ENCODE peak calls at places on chromosomes 2 and 18, in nine cellular contexts. L, S, I, P, X, E, T, G and Y are unnamed samples.

GRCh38 chr2:96906719-96907404 is 37.0 kb upstream of the SEMA4C start:
- DNase-seq in L (no peak), I (no peak), X (peak), E (no peak), T (no peak), G (no peak), S (no peak), P (peak), Y (no peak)

GRCh38 chr2:234363011-234363487 is 133.8 kb downstream of the ARL4C start:
- DNase-seq in T (no peak), P (peak), I (peak), E (peak), S (no peak), L (peak), X (no peak), G (no peak), Y (peak)

GRCh38 chr2:34738691-34739090 is 1139.6 kb upstream of the FAM98A start:
- DNase-seq in P (peak), S (no peak), G (no peak), L (no peak), E (no peak), I (no peak), T (no peak), X (peak), Y (no peak)

GRCh38 chr2:43219383-43220228 is 6.8 kb downstream of the ZFP36L2 start:
- DNase-seq in I (peak), P (peak), S (peak), E (peak), T (peak), G (peak), L (peak), X (peak), Y (peak)

GRCh38 chr2:34229998-34230397 is 630.9 kb upstream of the FAM98A start:
- DNase-seq in P (no peak), I (no peak), S (no peak), T (no peak), E (no peak), X (no peak), G (no peak), L (no peak), Y (no peak)

GRCh38 chr2:147689510-147689909 is 155.3 kb upstream of the ACVR2A start:
- DNase-seq in T (peak), E (no peak), G (peak), X (no peak), P (no peak), L (no peak), S (no peak), I (no peak), Y (no peak)

GRCh38 chr2:216492951-216493685 is 5.5 kb upstream of the RPL37A start:
- DNase-seq in G (no peak), I (no peak), P (no peak), X (no peak), S (no peak), L (no peak), E (no peak), T (no peak), Y (no peak)

GRCh38 chr2:98793275-98793674 is 62.3 kb upstream of the MGAT4A start:
- DNase-seq in T (no peak), L (no peak), S (no peak), P (no peak), E (no peak), I (no peak), X (no peak), G (no peak), Y (no peak)

GRCh38 chr2:174247474-174248186 is 702 bp downstream of the OLA1 start:
- DNase-seq in T (peak), P (peak), S (peak), X (peak), E (no peak), I (peak), L (peak), G (no peak), Y (no peak)

GRCh38 chr2:172449916-172450550 is 22.6 kb downstream of the ITGA6 start:
- DNase-seq in X (no peak), P (no peak), L (no peak), G (no peak), T (no peak), E (no peak), I (no peak), S (no peak), Y (no peak)

GRCh38 chr2:172445851-172446250 is 18.5 kb downstream of the ITGA6 start:
- DNase-seq in E (no peak), P (no peak), X (no peak), L (no peak), I (no peak), S (no peak), T (no peak), G (no peak), Y (no peak)

GRCh38 chr2:172446524-172447063 is 19.2 kb downstream of the ITGA6 start:
- DNase-seq in X (no peak), G (no peak), I (no peak), L (no peak), E (no peak), P (no peak), S (no peak), T (no peak), Y (no peak)

GRCh38 chr2:172448544-172449267 is 21.3 kb downstream of the ITGA6 start:
- DNase-seq in T (no peak), E (no peak), I (no peak), G (no peak), X (no peak), S (no peak), L (no peak), P (peak), Y (no peak)

DNA sequence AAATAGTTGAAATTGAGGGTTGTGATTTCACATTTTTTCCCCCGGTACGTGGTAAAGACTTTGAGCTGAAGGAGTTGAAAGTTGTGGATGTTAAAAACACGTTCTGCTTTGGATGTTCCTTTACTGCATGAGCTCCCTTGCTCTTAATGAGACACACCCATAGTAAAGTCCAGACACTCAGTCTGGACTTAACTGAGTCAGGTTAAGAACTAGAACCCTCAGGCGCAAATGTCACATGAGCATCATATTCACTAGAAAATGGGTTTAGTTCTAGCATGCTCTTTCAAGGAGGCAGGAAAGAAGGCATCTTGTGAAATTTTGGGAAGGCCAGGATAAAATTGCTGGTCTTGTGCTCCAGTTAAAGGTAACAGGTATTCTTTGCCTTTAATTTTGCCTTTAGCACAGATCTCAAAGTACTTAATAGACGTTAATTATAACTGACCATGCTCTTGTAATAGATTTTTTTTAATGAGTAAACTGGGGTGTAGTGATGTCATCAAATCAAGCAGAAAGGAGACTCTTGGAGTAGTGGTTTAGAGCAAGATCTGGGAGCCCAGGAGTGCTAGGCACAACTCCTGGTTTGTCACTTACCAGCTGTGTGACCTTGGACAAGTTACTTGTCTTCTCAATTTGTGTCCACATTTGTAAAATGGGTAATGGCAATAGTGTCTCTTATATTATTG is 20.6 kb downstream of the ITGA6 start:
- DNase-seq in P (no peak), E (no peak), L (no peak), G (no peak), T (no peak), I (no peak), S (no peak), X (no peak), Y (no peak)
- TF ChIP-seq REST in P (no peak), E (no peak), L (no peak), G (no peak), T (no peak), I (no peak), S (no peak), X (no peak), Y (no peak)

DNA sequence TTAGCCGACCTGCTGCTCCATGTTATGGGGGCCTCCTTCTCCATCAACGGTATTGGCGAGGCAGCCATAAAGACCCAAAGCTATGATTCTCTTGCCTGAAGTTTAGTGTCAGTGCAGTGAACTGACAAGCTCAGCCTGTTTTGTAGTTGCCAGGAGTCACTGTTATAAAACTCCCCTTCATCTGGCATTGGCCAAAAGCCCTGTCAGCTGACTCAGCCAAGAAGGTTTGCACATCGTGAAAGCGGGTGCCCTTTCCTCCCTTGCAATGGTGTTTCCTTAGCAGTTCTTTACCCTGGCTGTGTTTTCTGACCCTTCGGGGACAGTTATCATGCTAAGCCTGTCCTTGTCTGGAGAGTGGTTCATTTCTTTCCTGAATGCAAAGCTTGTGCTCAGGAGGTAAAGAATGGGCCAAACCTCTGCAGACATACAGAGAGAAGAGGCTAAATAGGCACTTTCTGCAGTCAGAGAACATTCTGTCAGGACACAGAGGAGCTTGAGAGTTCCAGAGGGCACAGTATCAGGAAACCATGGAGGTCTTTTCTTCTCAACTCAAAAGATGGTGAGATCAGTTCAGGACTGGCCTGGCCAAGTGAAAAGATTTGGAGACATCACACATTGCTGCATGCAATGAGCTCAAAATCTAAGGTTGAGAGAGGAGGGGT is 414.2 kb downstream of the ZNF521 start:
- DNase-seq in E (no peak), X (no peak), I (no peak), S (no peak), L (no peak), P (no peak), G (no peak), T (no peak), Y (no peak)
- TF ChIP-seq REST in E (no peak), X (no peak), I (no peak), S (no peak), L (no peak), P (no peak), G (no peak), T (no peak), Y (no peak)

DNA sequence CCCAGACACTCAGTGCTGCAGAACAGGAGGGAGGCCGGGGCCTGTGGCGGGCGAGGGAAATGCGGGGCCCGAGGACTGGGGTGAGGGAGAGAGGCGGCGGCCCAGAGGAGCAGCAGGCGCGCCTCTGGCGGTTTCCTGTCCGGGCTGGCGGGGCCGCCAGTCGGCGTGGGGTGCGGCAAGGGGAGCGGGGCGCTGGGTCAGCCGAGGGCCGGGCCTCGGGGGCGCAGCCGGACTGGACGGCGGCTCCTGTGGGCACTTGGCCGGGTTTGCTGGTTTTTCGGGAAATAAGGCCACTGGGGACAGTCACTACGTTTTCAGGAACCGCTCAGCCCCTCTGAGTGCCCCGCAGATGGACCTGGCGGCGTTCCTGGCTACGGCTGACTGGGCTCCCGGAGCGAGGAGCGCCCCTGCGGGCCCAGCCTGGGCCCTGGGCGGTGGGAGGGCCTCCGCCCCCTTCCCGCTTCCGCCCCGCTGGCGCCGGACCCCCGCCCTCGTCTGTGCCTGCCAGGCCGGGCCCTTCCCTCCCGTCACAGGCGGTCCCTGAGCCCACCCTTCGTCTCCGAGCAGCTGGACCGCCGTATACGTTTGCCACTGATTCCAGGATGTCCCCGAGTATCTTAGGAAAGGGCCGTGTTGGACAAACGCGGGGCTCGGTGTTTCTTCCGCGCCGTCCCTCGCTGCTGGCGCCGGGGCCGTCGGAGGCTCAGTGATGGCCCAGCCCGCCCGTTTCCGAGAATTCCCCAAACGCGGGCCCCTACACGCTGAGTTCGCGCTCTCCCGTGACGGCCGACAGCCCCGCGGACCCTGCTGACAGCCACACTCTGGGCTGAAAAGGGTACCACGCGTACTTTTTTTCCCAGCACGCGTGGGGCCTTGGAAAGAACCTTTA is 84.6 kb downstream of the FAM210A start:
- DNase-seq in P (peak), I (no peak), L (no peak), T (no peak), G (no peak), X (no peak), E (no peak), S (no peak), Y (no peak)
- TF ChIP-seq REST in P (no peak), I (no peak), L (no peak), T (no peak), G (no peak), X (no peak), E (no peak), S (no peak), Y (no peak)

GRCh38 chr18:78506031-78506461 is 473.6 kb upstream of the SALL3 start:
- DNase-seq in T (no peak), E (no peak), P (peak), G (no peak), I (peak), S (no peak), L (no peak), X (no peak), Y (no peak)
- TF ChIP-seq REST in T (no peak), E (no peak), P (no peak), G (no peak), I (no peak), S (no peak), L (no peak), X (no peak), Y (no peak)

GRCh38 chr18:23504720-23505119 is 1.4 kb downstream of the RMC1 start:
- DNase-seq in E (no peak), P (no peak), G (peak), S (no peak), I (no peak), L (no peak), T (no peak), X (no peak), Y (no peak)
- TF ChIP-seq REST in E (no peak), P (no peak), G (no peak), S (no peak), I (no peak), L (no peak), T (no peak), X (no peak), Y (no peak)

GRCh38 chr18:35376393-35376741 is 770 bp downstream of the ZNF396 start:
- DNase-seq in T (peak), S (peak), E (no peak), G (no peak), L (no peak), X (peak), P (peak), I (no peak), Y (no peak)
- TF ChIP-seq REST in T (peak), S (no peak), E (no peak), G (no peak), L (no peak), X (no peak), P (no peak), I (no peak), Y (no peak)

GRCh38 chr18:8948471-8949149 is 153.9 kb upstream of the NDUFV2 start:
- DNase-seq in P (no peak), I (no peak), G (no peak), L (peak), S (peak), X (no peak), E (no peak), T (no peak), Y (no peak)

GRCh38 chr18:8951491-8951890 is 151.0 kb upstream of the NDUFV2 start:
- DNase-seq in P (no peak), I (no peak), X (no peak), G (peak), E (no peak), T (no peak), S (peak), L (no peak), Y (no peak)

GRCh38 chr18:8949206-8949605 is 153.3 kb upstream of the NDUFV2 start:
- DNase-seq in E (no peak), S (no peak), P (no peak), X (peak), L (no peak), G (no peak), T (no peak), I (no peak), Y (no peak)

GRCh38 chr18:8952796-8953760 is 149.4 kb upstream of the NDUFV2 start:
- DNase-seq in S (no peak), T (no peak), E (no peak), P (no peak), G (no peak), X (no peak), L (no peak), I (no peak), Y (no peak)

DNA sequence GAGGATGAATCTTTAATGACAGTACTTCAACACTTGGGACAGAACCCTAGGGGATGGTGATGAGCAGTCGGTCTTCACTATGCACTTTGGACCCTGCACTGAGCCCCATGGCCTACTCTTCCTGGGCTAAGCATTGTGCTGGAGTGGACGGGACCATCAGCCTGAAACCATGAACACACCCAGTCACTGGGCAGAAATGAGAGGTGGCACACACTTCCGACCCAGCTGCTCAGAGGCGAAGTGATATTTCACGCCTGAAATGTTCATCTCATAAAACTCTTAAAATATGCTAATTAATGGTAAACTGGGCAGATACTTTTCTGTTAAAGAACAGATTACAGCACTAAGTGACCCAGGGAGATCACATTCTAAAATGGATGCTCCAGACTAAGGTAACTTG is 150.3 kb upstream of the NDUFV2 start:
- DNase-seq in T (no peak), X (no peak), P (no peak), G (no peak), I (no peak), L (no peak), S (no peak), E (no peak), Y (no peak)
- TF ChIP-seq REST in T (no peak), X (no peak), P (no peak), G (no peak), I (no peak), L (no peak), S (no peak), E (no peak), Y (no peak)

GRCh38 chr18:77057043-77057442 is 75.5 kb downstream of the MBP start:
- DNase-seq in L (no peak), S (no peak), X (no peak), T (peak), P (no peak), E (no peak), I (no peak), G (no peak), Y (no peak)
- TF ChIP-seq REST in L (no peak), S (no peak), X (no peak), T (no peak), P (no peak), E (no peak), I (no peak), G (no peak), Y (no peak)

GRCh38 chr2:109268916-109269315 is 139.9 kb downstream of the SH3RF3 start:
- DNase-seq in X (no peak), G (no peak), S (no peak), I (no peak), T (no peak), P (no peak), L (no peak), E (no peak), Y (no peak)

GRCh38 chr2:109269956-109270757 is 141.2 kb downstream of the SH3RF3 start:
- DNase-seq in E (no peak), T (no peak), I (no peak), X (no peak), L (no peak), G (no peak), P (no peak), S (no peak), Y (no peak)

GRCh38 chr2:109272461-109272860 is 143.5 kb downstream of the SH3RF3 start:
- DNase-seq in T (no peak), P (no peak), I (no peak), S (no peak), L (no peak), G (no peak), E (no peak), X (peak), Y (no peak)

GRCh38 chr2:109271920-109272319 is 142.9 kb downstream of the SH3RF3 start:
- DNase-seq in E (no peak), X (no peak), I (no peak), T (no peak), G (no peak), P (no peak), L (no peak), S (no peak), Y (no peak)

GRCh38 chr2:109270758-109271305 is 141.8 kb downstream of the SH3RF3 start:
- DNase-seq in L (no peak), G (no peak), P (no peak), I (no peak), X (no peak), S (no peak), E (no peak), T (no peak), Y (no peak)
- TF ChIP-seq REST in L (no peak), G (no peak), P (no peak), I (no peak), X (no peak), S (no peak), E (no peak), T (no peak), Y (no peak)

GRCh38 chr2:17441055-17441771 is 77.0 kb downstream of the RAD51AP2 start:
- DNase-seq in S (peak), E (no peak), G (no peak), T (no peak), L (no peak), P (no peak), I (no peak), X (no peak), Y (no peak)

GRCh38 chr2:17442334-17442733 is 75.9 kb downstream of the RAD51AP2 start:
- DNase-seq in P (no peak), S (no peak), L (no peak), X (no peak), G (no peak), E (no peak), T (no peak), I (no peak), Y (no peak)

GRCh38 chr2:17441790-17442189 is 76.5 kb downstream of the RAD51AP2 start:
- DNase-seq in T (no peak), E (no peak), P (no peak), L (no peak), G (no peak), I (no peak), X (no peak), S (no peak), Y (no peak)

DNA sequence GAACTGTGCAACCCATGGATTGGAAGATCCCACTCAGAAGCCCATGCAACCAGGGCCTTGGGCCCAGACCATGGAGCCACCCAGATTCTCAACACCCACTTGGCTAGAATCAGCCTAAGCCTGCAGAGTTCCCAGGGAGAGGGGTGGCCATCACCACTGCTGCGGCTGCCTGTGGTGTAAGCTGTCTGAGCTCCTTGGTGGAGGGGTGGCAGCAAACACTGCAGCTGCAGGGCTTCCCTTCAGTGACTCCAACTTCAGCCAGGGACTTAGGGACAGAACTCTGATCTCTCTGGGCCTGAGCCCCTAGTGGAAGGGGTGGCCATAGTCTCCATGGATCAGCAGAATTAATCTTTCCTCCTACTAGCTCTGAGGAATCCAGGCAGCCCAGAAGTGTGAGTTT is 72.5 kb downstream of the RAD51AP2 start:
- DNase-seq in G (no peak), L (no peak), I (no peak), E (no peak), X (no peak), T (no peak), S (no peak), P (no peak), Y (no peak)
- TF ChIP-seq REST in G (no peak), L (no peak), I (no peak), E (no peak), X (no peak), T (no peak), S (no peak), P (no peak), Y (no peak)